ENCODE peak calls at places on chromosomes 2 and 18, in ten cellular contexts. A is fibroblast of the aortic adventitia, J is T-helper 9 cell, P is lung microvascular endothelial cell, T is left lung, F is neural progenitor cell, I is T1000, E is ACHN, Z is substantia nigra, G is WERI-Rb-1. Q is an unnamed sample.

GRCh38 chr2:105643405-105644173 is 101.1 kb upstream of the NCK2 start:
- DNase-seq in Z (no peak), F (no peak), G (no peak), T (no peak), J (no peak), I (no peak), P (no peak), E (no peak), A (no peak), Q (no peak)

GRCh38 chr2:199468561-199469513 is 11.1 kb upstream of the SATB2 start:
- DNase-seq in E (no peak), P (no peak), G (no peak), I (no peak), J (no peak), T (no peak), F (peak; percentile 80), A (no peak), Z (no peak), Q (peak; percentile 44)

GRCh38 chr2:232539298-232540231 is at the start of gene CHRNG:
- DNase-seq in P (no peak), F (peak; percentile 28), T (no peak), A (no peak), G (no peak), J (no peak), I (no peak), Z (no peak), E (no peak), Q (peak; percentile 46)

GRCh38 chr2:23042176-23042909 is 342.6 kb upstream of the KLHL29 start:
- DNase-seq in J (no peak), Z (no peak), I (no peak), P (no peak), E (no peak), F (no peak), G (no peak), A (peak; percentile 39), T (peak; percentile 42), Q (no peak)

GRCh38 chr2:17539596-17539992 is 902 bp upstream of the VSNL1 start:
- DNase-seq in I (no peak), P (no peak), Z (no peak), T (peak; percentile 41), G (peak; percentile 19), F (peak; percentile 50), J (no peak), E (no peak), A (peak; percentile 40), Q (peak; percentile 8)

GRCh38 chr2:20653695-20654306 is 2.9 kb upstream of the HS1BP3 start:
- DNase-seq in F (no peak), J (no peak), E (no peak), G (no peak), A (no peak), T (no peak), Z (no peak), P (no peak), I (no peak), Q (no peak)

GRCh38 chr2:88139804-88140203 is 11.9 kb upstream of the FABP1 start:
- DNase-seq in I (no peak), F (no peak), A (no peak), P (no peak), Z (no peak), G (no peak), J (no peak), T (no peak), E (no peak), Q (no peak)

GRCh38 chr2:104321800-104322164 is 532.1 kb upstream of the POU3F3 start:
- DNase-seq in A (no peak), F (no peak), I (no peak), P (no peak), E (no peak), Z (no peak), J (no peak), T (no peak), G (no peak), Q (no peak)

GRCh38 chr2:74653589-74653984 is 460 bp upstream of the SEMA4F start:
- DNase-seq in F (no peak), I (no peak), E (no peak), A (no peak), Z (no peak), G (no peak), J (no peak), T (no peak), P (no peak), Q (no peak)

GRCh38 chr2:20582600-20583221 is 68.2 kb downstream of the HS1BP3 start:
- DNase-seq in F (no peak), P (no peak), T (no peak), J (no peak), G (no peak), Z (peak; percentile 76), A (no peak), I (no peak), E (no peak), Q (no peak)

GRCh38 chr2:118371500-118371899 is 283.2 kb downstream of the INSIG2 start:
- DNase-seq in G (peak; percentile 19), J (no peak), E (peak; percentile 61), F (peak; percentile 84), P (peak; percentile 30), Z (no peak), T (no peak), I (no peak), A (peak; percentile 78), Q (peak; percentile 4)

GRCh38 chr2:96315400-96316071 is 9.6 kb upstream of the ITPRIPL1 start:
- DNase-seq in P (peak; percentile 74), T (no peak), E (peak; percentile 74), G (no peak), J (no peak), Z (no peak), F (no peak), A (peak; percentile 78), I (no peak), Q (no peak)

GRCh38 chr18:48698707-48699106 is 159.9 kb downstream of the CTIF start:
- DNase-seq in J (no peak), I (no peak), G (no peak), E (no peak), P (no peak), F (no peak), A (no peak), T (no peak), Z (no peak), Q (no peak)

GRCh38 chr2:176709541-176709951 is 440.3 kb downstream of the MTX2 start:
- DNase-seq in I (no peak), F (no peak), A (no peak), E (no peak), T (no peak), P (no peak), Z (no peak), G (no peak), J (no peak), Q (no peak)

GRCh38 chr2:38274286-38275276 is 102.5 kb downstream of the ATL2 start:
- DNase-seq in F (peak; percentile 73), P (peak; percentile 86), G (peak; percentile 56), Z (peak; percentile 19), A (peak; percentile 94), T (no peak), E (peak; percentile 86), J (no peak), I (peak; percentile 5), Q (peak; percentile 86)

GRCh38 chr2:69518836-69519235 is 81.6 kb upstream of the NFU1 start:
- DNase-seq in F (peak; percentile 48), J (no peak), E (no peak), T (no peak), Z (no peak), A (peak; percentile 16), I (no peak), G (no peak), P (no peak), Q (no peak)

GRCh38 chr2:111054791-111055627 is 65.7 kb upstream of the BCL2L11 start:
- DNase-seq in T (no peak), G (no peak), A (no peak), I (no peak), J (no peak), Z (no peak), F (peak; percentile 76), E (no peak), P (no peak), Q (no peak)

GRCh38 chr2:160332318-160332717 is 132.2 kb upstream of the ITGB6 start:
- DNase-seq in G (no peak), F (no peak), Z (no peak), A (peak; percentile 48), J (no peak), E (peak; percentile 15), P (peak; percentile 80), I (no peak), T (no peak), Q (no peak)

GRCh38 chr2:185638771-185639170 is 99.8 kb upstream of the FSIP2 start:
- DNase-seq in G (no peak), E (no peak), P (no peak), J (no peak), F (no peak), T (no peak), I (no peak), A (no peak), Z (no peak), Q (no peak)

GRCh38 chr2:179525340-179525739 is 260.7 kb upstream of the SESTD1 start:
- DNase-seq in I (no peak), G (no peak), P (no peak), T (no peak), A (no peak), J (no peak), E (no peak), F (no peak), Z (no peak), Q (no peak)

GRCh38 chr2:169625781-169626180 is 41.6 kb downstream of the PPIG start:
- DNase-seq in A (no peak), J (no peak), Z (no peak), P (no peak), F (no peak), I (no peak), G (no peak), E (no peak), T (no peak), Q (no peak)

GRCh38 chr2:102051659-102052366 is 60.1 kb downstream of the IL1R2 start:
- DNase-seq in F (no peak), E (no peak), T (no peak), J (no peak), I (no peak), G (no peak), A (peak; percentile 54), Z (no peak), P (peak; percentile 23), Q (no peak)

GRCh38 chr2:69353360-69353759 is 33.7 kb downstream of the GFPT1 start:
- DNase-seq in I (no peak), F (no peak), P (no peak), J (no peak), Z (no peak), T (no peak), E (no peak), A (no peak), G (no peak), Q (no peak)

Q was measured in SK-N-DZ.